ENCODE peak calls at places on chromosomes 4 and X, in five cellular contexts. W is neural crest cell, D is bronchial epithelial cell, C is lower lobe of right lung, M is AG09309. K is an unnamed sample.

GRCh38 chr4:139242511-139243051 is 37.4 kb downstream of the MGARP start:
- DNase-seq in W (no peak), D (peak; percentile 88), C (no peak), M (peak; percentile 77), K (no peak)

GRCh38 chrX:47587906-47588735 is 5.9 kb downstream of the TIMP1 start:
- DNase-seq in W (no peak), D (no peak), C (no peak), M (no peak), K (no peak)

GRCh38 chr4:88975925-88976511 is 81.0 kb downstream of the FAM13A start:
- DNase-seq in W (no peak), D (no peak), C (no peak), M (no peak), K (no peak)

GRCh38 chr4:115433501-115433900 is 320.1 kb upstream of the NDST4 start:
- DNase-seq in W (no peak), D (peak; percentile 63), C (no peak), M (no peak), K (no peak)

GRCh38 chrX:140949231-140949630 is 53.2 kb upstream of the SPANXB1 start:
- DNase-seq in W (no peak), D (no peak), C (no peak), M (no peak), K (no peak)

GRCh38 chr4:6008092-6008551 is 10.1 kb downstream of the C4orf50 start:
- DNase-seq in W (no peak), D (no peak), C (no peak), M (no peak), K (no peak)

GRCh38 chr4:158239196-158239595 is 28.9 kb downstream of the TMEM144 start:
- DNase-seq in W (no peak), D (no peak), C (no peak), M (no peak), K (no peak)

GRCh38 chr4:151979835-151980234 is 219.0 kb upstream of the GATB start:
- DNase-seq in W (no peak), D (no peak), C (no peak), M (no peak), K (no peak)

GRCh38 chr4:185278716-185279115 is 69.3 kb downstream of the SNX25 start:
- DNase-seq in W (no peak), D (no peak), C (no peak), M (no peak), K (no peak)

GRCh38 chr4:177250056-177250696 is 59.5 kb upstream of the NEIL3 start:
- DNase-seq in W (peak; percentile 78), D (peak; percentile 47), C (peak; percentile 71), M (no peak), K (no peak)

GRCh38 chrX:12974797-12975669 is at the start of gene TMSB4X:
- DNase-seq in W (peak; percentile 74), D (peak; percentile 35), C (peak; percentile 90), M (no peak), K (no peak)

GRCh38 chr4:78613522-78614311 is 62.1 kb downstream of the ANXA3 start:
- DNase-seq in W (no peak), D (no peak), C (no peak), M (no peak), K (no peak)

GRCh38 chr4:155392486-155393184 is 15.9 kb upstream of the MAP9 start:
- DNase-seq in W (no peak), D (peak; percentile 55), C (no peak), M (peak; percentile 38), K (no peak)

GRCh38 chr4:60378010-60378409 is 822.1 kb upstream of the ADGRL3 start:
- DNase-seq in W (no peak), D (no peak), C (no peak), M (no peak), K (no peak)

GRCh38 chrX:135295238-135295943 is 13.9 kb upstream of the ETDC start:
- DNase-seq in W (peak; percentile 40), D (peak; percentile 40), C (peak; percentile 65), M (no peak), K (peak; percentile 1)

GRCh38 chr4:141410839-141411238 is 190.1 kb downstream of the ZNF330 start:
- DNase-seq in W (no peak), D (no peak), C (no peak), M (peak; percentile 25), K (no peak)
- TF ChIP-seq CTCF in W (no peak), D (no peak), C (no peak), M (no peak), K (no peak)

GRCh38 chrX:97692575-97692974 is 808.9 kb downstream of the RPA4 start:
- DNase-seq in W (no peak), D (no peak), C (no peak), M (no peak), K (no peak)
- TF ChIP-seq CTCF in W (peak; percentile 19), D (no peak), C (no peak), M (no peak), K (no peak)

GRCh38 chr4:102827674-102828496 is 534 bp upstream of the UBE2D3 start:
- DNase-seq in W (peak; percentile 90), D (peak; percentile 100), C (peak; percentile 100), M (peak; percentile 100), K (peak; percentile 99)
- TF ChIP-seq CTCF in W (no peak), D (peak; percentile 1), C (no peak), M (no peak), K (no peak)

GRCh38 chr4:188168621-188169020 is 29.4 kb downstream of the TRIML1 start:
- DNase-seq in W (no peak), D (no peak), C (no peak), M (no peak), K (no peak)

GRCh38 chr4:188175288-188175687 is 36.0 kb downstream of the TRIML1 start:
- DNase-seq in W (no peak), D (peak; percentile 28), C (no peak), M (no peak), K (no peak)

GRCh38 chr4:188171551-188171950 is 32.3 kb downstream of the TRIML1 start:
- DNase-seq in W (no peak), D (peak; percentile 56), C (no peak), M (no peak), K (no peak)
- TF ChIP-seq CTCF in W (no peak), D (no peak), C (no peak), M (no peak), K (no peak)